ENCODE peak calls at places on chromosomes 13 and 19, in five cellular contexts. One of them, this sample, is unnamed.

GRCh38 chr13:46855166-46855565 is 41.7 kb downstream of the HTR2A start:
- DNase-seq in type B pancreatic cell: no peak
- DNase-seq in PC-3: no peak
- DNase-seq in fibroblast of mammary gland: no peak
- DNase-seq in CD4-positive, alpha-beta T cell: no peak
- DNase-seq in this sample: no peak

GRCh38 chr19:14318873-14319272 is 62.4 kb upstream of the ADGRE5 start:
- DNase-seq in type B pancreatic cell: no peak
- DNase-seq in PC-3: no peak
- DNase-seq in fibroblast of mammary gland: no peak
- DNase-seq in CD4-positive, alpha-beta T cell: no peak
- DNase-seq in this sample: no peak

GRCh38 chr19:47275866-47276461 is 1.3 kb downstream of the INAFM1 start:
- DNase-seq in type B pancreatic cell: no peak
- DNase-seq in PC-3: no peak
- DNase-seq in fibroblast of mammary gland: peak
- DNase-seq in CD4-positive, alpha-beta T cell: no peak
- DNase-seq in this sample: no peak

GRCh38 chr19:30374791-30375650 is 2.8 kb downstream of the ZNF536 start:
- DNase-seq in type B pancreatic cell: no peak
- DNase-seq in PC-3: no peak
- DNase-seq in fibroblast of mammary gland: no peak
- DNase-seq in CD4-positive, alpha-beta T cell: no peak
- DNase-seq in this sample: no peak

GRCh38 chr19:46678110-46678732 is 17.2 kb upstream of the DACT3 start:
- DNase-seq in type B pancreatic cell: no peak
- DNase-seq in PC-3: peak
- DNase-seq in fibroblast of mammary gland: no peak
- DNase-seq in CD4-positive, alpha-beta T cell: peak
- DNase-seq in this sample: no peak

GRCh38 chr19:42540071-42540553 is 11.8 kb upstream of the CEACAM1 start:
- DNase-seq in type B pancreatic cell: peak
- DNase-seq in PC-3: no peak
- DNase-seq in fibroblast of mammary gland: no peak
- DNase-seq in CD4-positive, alpha-beta T cell: no peak
- DNase-seq in this sample: no peak

GRCh38 chr13:39877134-39877533 is 221.7 kb downstream of the COG6 start:
- DNase-seq in type B pancreatic cell: no peak
- DNase-seq in PC-3: no peak
- DNase-seq in fibroblast of mammary gland: no peak
- DNase-seq in CD4-positive, alpha-beta T cell: no peak
- DNase-seq in this sample: no peak

GRCh38 chr19:39057615-39058014 is 25.3 kb upstream of the FBXO27 start:
- DNase-seq in type B pancreatic cell: no peak
- DNase-seq in PC-3: no peak
- DNase-seq in fibroblast of mammary gland: no peak
- DNase-seq in CD4-positive, alpha-beta T cell: no peak
- DNase-seq in this sample: no peak

GRCh38 chr19:9757544-9758501 is 10.7 kb downstream of the ZNF846 start:
- DNase-seq in type B pancreatic cell: no peak
- DNase-seq in PC-3: no peak
- DNase-seq in fibroblast of mammary gland: peak
- DNase-seq in CD4-positive, alpha-beta T cell: no peak
- DNase-seq in this sample: no peak

GRCh38 chr13:28678809-28679208 is 19.9 kb downstream of the POMP start:
- DNase-seq in type B pancreatic cell: no peak
- DNase-seq in PC-3: peak
- DNase-seq in fibroblast of mammary gland: peak
- DNase-seq in CD4-positive, alpha-beta T cell: no peak
- DNase-seq in this sample: no peak

GRCh38 chr19:29845576-29846176 is 33.9 kb downstream of the CCNE1 start:
- DNase-seq in type B pancreatic cell: no peak
- DNase-seq in PC-3: no peak
- DNase-seq in fibroblast of mammary gland: peak
- DNase-seq in CD4-positive, alpha-beta T cell: peak
- DNase-seq in this sample: no peak

GRCh38 chr19:51697169-51697776 is 4.1 kb downstream of the SPACA6 start:
- DNase-seq in type B pancreatic cell: no peak
- DNase-seq in PC-3: no peak
- DNase-seq in fibroblast of mammary gland: no peak
- DNase-seq in CD4-positive, alpha-beta T cell: no peak
- DNase-seq in this sample: no peak

GRCh38 chr13:43520331-43520730 is 266.4 kb downstream of the ENOX1 start:
- DNase-seq in type B pancreatic cell: no peak
- DNase-seq in PC-3: no peak
- DNase-seq in fibroblast of mammary gland: peak
- DNase-seq in CD4-positive, alpha-beta T cell: no peak
- DNase-seq in this sample: no peak

GRCh38 chr19:8046569-8047165 is 5.9 kb upstream of the CCL25 start:
- DNase-seq in type B pancreatic cell: no peak
- DNase-seq in PC-3: no peak
- DNase-seq in fibroblast of mammary gland: no peak
- DNase-seq in CD4-positive, alpha-beta T cell: no peak
- DNase-seq in this sample: no peak

GRCh38 chr13:59837101-59837500 is 326.6 kb downstream of the DIAPH3 start:
- DNase-seq in type B pancreatic cell: no peak
- DNase-seq in PC-3: peak
- DNase-seq in fibroblast of mammary gland: no peak
- DNase-seq in CD4-positive, alpha-beta T cell: no peak
- DNase-seq in this sample: no peak

GRCh38 chr19:45558399-45558878 is 26.2 kb downstream of the OPA3 start:
- DNase-seq in type B pancreatic cell: no peak
- DNase-seq in PC-3: peak
- DNase-seq in fibroblast of mammary gland: peak
- DNase-seq in CD4-positive, alpha-beta T cell: peak
- DNase-seq in this sample: no peak

GRCh38 chr19:39996218-39996810 is 546 bp upstream of the ZNF546 start:
- DNase-seq in type B pancreatic cell: no peak
- DNase-seq in PC-3: peak
- DNase-seq in fibroblast of mammary gland: peak
- DNase-seq in CD4-positive, alpha-beta T cell: no peak
- DNase-seq in this sample: no peak

GRCh38 chr19:18093439-18094161 is 4.0 kb upstream of the MAST3 start:
- DNase-seq in type B pancreatic cell: no peak
- DNase-seq in PC-3: peak
- DNase-seq in fibroblast of mammary gland: peak
- DNase-seq in CD4-positive, alpha-beta T cell: no peak
- DNase-seq in this sample: no peak

GRCh38 chr19:30881986-30882385 is 467.2 kb downstream of the TSHZ3 start:
- DNase-seq in type B pancreatic cell: peak
- DNase-seq in PC-3: no peak
- DNase-seq in fibroblast of mammary gland: no peak
- DNase-seq in CD4-positive, alpha-beta T cell: no peak
- DNase-seq in this sample: no peak

GRCh38 chr19:39671739-39672363 is 16.1 kb downstream of the LGALS16 start:
- DNase-seq in type B pancreatic cell: no peak
- DNase-seq in PC-3: peak
- DNase-seq in fibroblast of mammary gland: peak
- DNase-seq in CD4-positive, alpha-beta T cell: no peak
- DNase-seq in this sample: no peak

GRCh38 chr13:26255717-26256277 is 1.9 kb downstream of the CDK8 start:
- DNase-seq in type B pancreatic cell: no peak
- DNase-seq in PC-3: peak
- DNase-seq in fibroblast of mammary gland: peak
- DNase-seq in CD4-positive, alpha-beta T cell: no peak
- DNase-seq in this sample: no peak

GRCh38 chr19:35757231-35757748 is 461 bp upstream of the HSPB6 start:
- DNase-seq in type B pancreatic cell: no peak
- DNase-seq in PC-3: peak
- DNase-seq in fibroblast of mammary gland: peak
- DNase-seq in CD4-positive, alpha-beta T cell: no peak
- DNase-seq in this sample: peak

GRCh38 chr13:64278493-64278892 is 2862.8 kb upstream of the PCDH20 start:
- DNase-seq in type B pancreatic cell: no peak
- DNase-seq in PC-3: peak
- DNase-seq in fibroblast of mammary gland: peak
- DNase-seq in CD4-positive, alpha-beta T cell: no peak
- DNase-seq in this sample: no peak

GRCh38 chr13:33145667-33146066 is 129.4 kb downstream of the KL start:
- DNase-seq in type B pancreatic cell: no peak
- DNase-seq in PC-3: no peak
- DNase-seq in fibroblast of mammary gland: no peak
- DNase-seq in CD4-positive, alpha-beta T cell: no peak
- DNase-seq in this sample: no peak

GRCh38 chr13:29914591-29914990 is 64.2 kb upstream of the UBL3 start:
- DNase-seq in type B pancreatic cell: no peak
- DNase-seq in PC-3: no peak
- DNase-seq in fibroblast of mammary gland: no peak
- DNase-seq in CD4-positive, alpha-beta T cell: no peak
- DNase-seq in this sample: no peak

GRCh38 chr13:47175172-47175806 is 278.4 kb upstream of the HTR2A start:
- DNase-seq in type B pancreatic cell: no peak
- DNase-seq in PC-3: peak
- DNase-seq in fibroblast of mammary gland: peak
- DNase-seq in CD4-positive, alpha-beta T cell: no peak
- DNase-seq in this sample: no peak

DNA sequence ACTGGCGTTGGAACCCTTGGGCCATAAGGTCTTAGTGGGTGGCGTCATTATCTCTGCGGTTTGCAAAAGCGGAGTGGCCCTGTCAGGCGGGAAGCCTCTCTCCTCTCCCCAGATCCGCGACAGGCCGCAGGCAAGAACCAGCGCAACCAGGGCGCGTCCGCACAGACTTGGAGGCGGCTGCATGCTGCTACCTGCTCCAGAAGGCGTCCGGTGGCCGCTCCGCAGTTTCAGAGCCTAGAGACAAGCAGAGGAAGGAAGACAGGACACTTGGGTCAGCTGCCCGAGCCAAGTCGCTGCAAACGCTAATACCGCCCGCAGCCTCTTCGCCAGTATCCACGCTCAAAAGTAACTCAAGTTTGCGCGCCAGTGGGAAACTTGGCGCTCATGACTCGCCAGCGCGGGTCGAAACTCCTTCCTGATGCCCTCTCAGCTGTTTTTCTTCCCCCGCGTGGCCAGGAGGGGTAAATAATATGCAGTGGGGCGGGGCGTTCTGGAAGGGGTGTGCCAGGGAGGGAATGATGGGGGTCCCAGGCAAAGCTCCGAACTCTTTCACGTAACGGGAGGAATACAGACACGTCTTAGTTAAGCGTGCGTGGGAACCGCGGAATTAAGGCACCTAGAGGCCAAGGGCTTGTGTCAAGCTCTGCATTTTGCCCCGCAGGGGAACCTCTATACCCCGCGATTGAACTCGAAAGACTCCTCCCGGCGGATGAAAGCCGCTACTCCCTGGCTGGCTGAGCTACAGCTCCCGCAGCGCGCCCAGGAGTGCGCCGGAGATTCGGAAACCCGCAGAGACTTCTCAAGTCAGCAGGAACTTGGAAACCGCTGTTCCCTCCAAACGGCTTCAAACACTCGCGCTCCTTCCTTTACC is at the start of gene EDNRB:
- DNase-seq in type B pancreatic cell: no peak
- DNase-seq in PC-3: no peak
- DNase-seq in fibroblast of mammary gland: peak
- DNase-seq in CD4-positive, alpha-beta T cell: no peak
- DNase-seq in this sample: no peak
- TF ChIP-seq CTCF in type B pancreatic cell: peak
- TF ChIP-seq CTCF in PC-3: no peak
- TF ChIP-seq CTCF in fibroblast of mammary gland: peak
- TF ChIP-seq CTCF in CD4-positive, alpha-beta T cell: no peak
- TF ChIP-seq CTCF in this sample: no peak

GRCh38 chr13:20191902-20192469 is 752 bp downstream of the GJB2 start:
- DNase-seq in type B pancreatic cell: no peak
- DNase-seq in PC-3: peak
- DNase-seq in fibroblast of mammary gland: peak
- DNase-seq in CD4-positive, alpha-beta T cell: no peak
- DNase-seq in this sample: no peak
- TF ChIP-seq CTCF in type B pancreatic cell: no peak
- TF ChIP-seq CTCF in PC-3: no peak
- TF ChIP-seq CTCF in fibroblast of mammary gland: no peak
- TF ChIP-seq CTCF in CD4-positive, alpha-beta T cell: no peak
- TF ChIP-seq CTCF in this sample: no peak

GRCh38 chr13:95236774-95237173 is 64.5 kb downstream of the ABCC4 start:
- DNase-seq in type B pancreatic cell: no peak
- DNase-seq in PC-3: no peak
- DNase-seq in fibroblast of mammary gland: no peak
- DNase-seq in CD4-positive, alpha-beta T cell: no peak
- DNase-seq in this sample: peak

GRCh38 chr13:95239293-95239692 is 62.0 kb downstream of the ABCC4 start:
- DNase-seq in type B pancreatic cell: no peak
- DNase-seq in PC-3: no peak
- DNase-seq in fibroblast of mammary gland: no peak
- DNase-seq in CD4-positive, alpha-beta T cell: no peak
- DNase-seq in this sample: peak

GRCh38 chr13:95235944-95236343 is 65.3 kb downstream of the ABCC4 start:
- DNase-seq in type B pancreatic cell: no peak
- DNase-seq in PC-3: no peak
- DNase-seq in fibroblast of mammary gland: no peak
- DNase-seq in CD4-positive, alpha-beta T cell: no peak
- DNase-seq in this sample: peak

GRCh38 chr13:95235199-95235726 is 66.0 kb downstream of the ABCC4 start:
- DNase-seq in type B pancreatic cell: no peak
- DNase-seq in PC-3: no peak
- DNase-seq in fibroblast of mammary gland: no peak
- DNase-seq in CD4-positive, alpha-beta T cell: no peak
- DNase-seq in this sample: peak

GRCh38 chr13:95237310-95237870 is 63.9 kb downstream of the ABCC4 start:
- DNase-seq in type B pancreatic cell: no peak
- DNase-seq in PC-3: no peak
- DNase-seq in fibroblast of mammary gland: no peak
- DNase-seq in CD4-positive, alpha-beta T cell: no peak
- DNase-seq in this sample: peak
- TF ChIP-seq CTCF in type B pancreatic cell: no peak
- TF ChIP-seq CTCF in PC-3: no peak
- TF ChIP-seq CTCF in fibroblast of mammary gland: no peak
- TF ChIP-seq CTCF in CD4-positive, alpha-beta T cell: no peak
- TF ChIP-seq CTCF in this sample: no peak

GRCh38 chr13:67725999-67726398 is 495.9 kb upstream of the PCDH9 start:
- DNase-seq in type B pancreatic cell: no peak
- DNase-seq in PC-3: no peak
- DNase-seq in fibroblast of mammary gland: no peak
- DNase-seq in CD4-positive, alpha-beta T cell: no peak
- DNase-seq in this sample: no peak

DNA sequence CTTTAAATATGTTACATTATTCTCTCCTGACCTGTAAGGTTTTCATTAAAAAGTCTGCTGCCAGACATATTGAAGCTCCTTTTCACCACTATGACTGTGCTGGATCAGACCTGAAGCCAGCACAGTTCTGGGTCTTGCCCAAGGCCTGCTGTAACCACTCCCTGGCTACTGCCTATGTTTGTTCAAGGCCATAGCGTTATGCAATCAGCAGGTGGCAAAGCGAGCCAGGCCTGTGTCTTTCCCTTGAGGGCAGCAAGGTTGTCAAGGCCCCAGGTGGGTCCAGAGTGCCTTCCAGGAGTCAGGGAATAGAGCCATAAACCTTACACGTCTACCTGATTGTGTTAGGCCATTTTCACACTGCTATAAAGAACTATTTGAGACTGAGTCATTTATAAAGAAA is 496.8 kb upstream of the PCDH9 start:
- DNase-seq in type B pancreatic cell: no peak
- DNase-seq in PC-3: no peak
- DNase-seq in fibroblast of mammary gland: no peak
- DNase-seq in CD4-positive, alpha-beta T cell: no peak
- DNase-seq in this sample: no peak
- TF ChIP-seq CTCF in type B pancreatic cell: no peak
- TF ChIP-seq CTCF in PC-3: no peak
- TF ChIP-seq CTCF in fibroblast of mammary gland: no peak
- TF ChIP-seq CTCF in CD4-positive, alpha-beta T cell: no peak
- TF ChIP-seq CTCF in this sample: no peak

This sample was measured in osteocyte.